ENCODE peak calls at places on chromosomes 12 and 14, in four cellular contexts. Z is AG10803, G is MM.1S, R is lower leg skin. C is an unnamed sample.

GRCh38 chr12:81043979-81044740 is 33.7 kb upstream of the ACSS3 start:
- DNase-seq in Z (no peak), R (no peak), G (no peak), C (no peak)

GRCh38 chr14:50835280-50835679 is 4.3 kb upstream of the NIN start:
- DNase-seq in R (no peak), G (peak), Z (peak), C (peak)

GRCh38 chr12:117334098-117334497 is 27.3 kb downstream of the NOS1 start:
- DNase-seq in G (no peak), Z (no peak), R (no peak), C (no peak)

GRCh38 chr12:104314242-104314614 is 10.7 kb downstream of the EID3 start:
- DNase-seq in R (no peak), G (no peak), Z (no peak), C (no peak)

GRCh38 chr12:6819069-6820030 is 2.3 kb upstream of the GPR162 start:
- DNase-seq in G (no peak), Z (no peak), R (no peak), C (no peak)

GRCh38 chr14:63174760-63175191 is 29.5 kb upstream of the RHOJ start:
- DNase-seq in R (no peak), Z (peak), G (no peak), C (no peak)

GRCh38 chr14:93765032-93765626 is 23.2 kb downstream of the PRIMA1 start:
- DNase-seq in G (no peak), R (no peak), Z (no peak), C (no peak)

GRCh38 chr12:51592034-51592705 is 1.1 kb downstream of the SCN8A start:
- DNase-seq in R (no peak), G (no peak), Z (peak), C (no peak)

GRCh38 chr12:127594351-127594970 is 672.5 kb upstream of the TMEM132C start:
- DNase-seq in R (no peak), G (no peak), Z (no peak), C (no peak)

GRCh38 chr12:106058256-106059182 is 80.2 kb downstream of the NUAK1 start:
- DNase-seq in R (no peak), G (no peak), Z (peak), C (no peak)

GRCh38 chr12:52181757-52182156 is 10.1 kb downstream of the KRT80 start:
- DNase-seq in G (no peak), Z (peak), R (no peak), C (no peak)

GRCh38 chr14:26281280-26281998 is 316.4 kb downstream of the NOVA1 start:
- DNase-seq in R (no peak), G (no peak), Z (peak), C (no peak)

GRCh38 chr14:71538949-71539659 is 393.1 kb upstream of the RGS6 start:
- DNase-seq in Z (peak), G (no peak), R (no peak), C (no peak)

GRCh38 chr12:22653075-22653474 is 28.1 kb downstream of the ETNK1 start:
- DNase-seq in R (no peak), G (no peak), Z (peak), C (no peak)

GRCh38 chr12:113075137-113075683 is 18.7 kb downstream of the DTX1 start:
- DNase-seq in R (no peak), Z (no peak), G (peak), C (peak)

GRCh38 chr14:64554551-64554950 is 4.8 kb downstream of the PPP1R36 start:
- DNase-seq in G (no peak), R (no peak), Z (no peak), C (no peak)

GRCh38 chr14:45766247-45766646 is 513.2 kb upstream of the MIS18BP1 start:
- DNase-seq in R (no peak), Z (no peak), G (no peak), C (no peak)

GRCh38 chr12:47549258-47549657 is 156.6 kb downstream of the RPAP3 start:
- DNase-seq in R (no peak), G (no peak), Z (no peak), C (no peak)

GRCh38 chr12:9349888-9350885 is 142.0 kb upstream of the PZP start:
- DNase-seq in Z (no peak), R (no peak), G (no peak), C (no peak)

GRCh38 chr12:46133751-46134150 is 135.1 kb downstream of the SLC38A1 start:
- DNase-seq in R (no peak), G (no peak), Z (peak), C (no peak)

GRCh38 chr12:1691123-1692007 is 495 bp downstream of the ADIPOR2 start:
- DNase-seq in Z (peak), G (peak), R (peak), C (no peak)

GRCh38 chr12:111426341-111427185 is 20.8 kb downstream of the SH2B3 start:
- DNase-seq in G (no peak), Z (no peak), R (no peak), C (no peak)

GRCh38 chr14:79580908-79581307 is 630.4 kb downstream of the DIO2 start:
- DNase-seq in R (no peak), G (no peak), Z (no peak), C (no peak)

GRCh38 chr12:29429999-29430698 is 49.2 kb upstream of the ERGIC2 start:
- DNase-seq in R (no peak), G (no peak), Z (no peak), C (no peak)

GRCh38 chr12:65501093-65501621 is 222.7 kb downstream of the MSRB3 start:
- DNase-seq in R (no peak), Z (no peak), G (no peak), C (no peak)

GRCh38 chr12:115749071-115749470 is 528.4 kb downstream of the MED13L start:
- DNase-seq in R (no peak), Z (peak), G (no peak), C (no peak)

GRCh38 chr14:90045608-90046007 is 16.2 kb upstream of the KCNK13 start:
- DNase-seq in Z (no peak), R (peak), G (no peak), C (no peak)

GRCh38 chr12:1318327-1319031 is 275.9 kb downstream of the FBXL14 start:
- DNase-seq in R (no peak), Z (peak), G (no peak), C (no peak)

GRCh38 chr14:61503167-61503801 is 181.9 kb downstream of the PRKCH start:
- DNase-seq in G (no peak), Z (peak), R (no peak), C (peak)

GRCh38 chr12:93322784-93323183 is 54.9 kb upstream of the NUDT4 start:
- DNase-seq in R (no peak), Z (peak), G (peak), C (no peak)

GRCh38 chr12:29073631-29074239 is 75.3 kb upstream of the FAR2 start:
- DNase-seq in G (peak), Z (peak), R (no peak), C (no peak)

GRCh38 chr12:62379026-62379722 is 87.5 kb upstream of the MON2 start:
- DNase-seq in R (no peak), Z (peak), G (no peak), C (no peak)

GRCh38 chr14:49508124-49508523 is 78.1 kb downstream of the RPS29 start:
- DNase-seq in G (no peak), R (no peak), Z (peak), C (no peak)

GRCh38 chr12:56699020-56699661 is 11.1 kb upstream of the PTGES3 start:
- DNase-seq in Z (peak), R (no peak), G (peak), C (no peak)
- TF ChIP-seq CTCF in Z (no peak), R (no peak), G (no peak), C (no peak)

GRCh38 chr12:71193041-71193440 is 35.2 kb upstream of the TSPAN8 start:
- DNase-seq in R (no peak), G (no peak), Z (no peak), C (no peak)

GRCh38 chr12:71201136-71201679 is 43.4 kb upstream of the TSPAN8 start:
- DNase-seq in Z (no peak), R (no peak), G (no peak), C (no peak)

GRCh38 chr12:71194657-71195056 is 36.9 kb upstream of the TSPAN8 start:
- DNase-seq in G (no peak), Z (no peak), R (no peak), C (no peak)

GRCh38 chr12:71195338-71195896 is 37.6 kb upstream of the TSPAN8 start:
- DNase-seq in G (no peak), Z (no peak), R (no peak), C (no peak)

GRCh38 chr12:71197460-71197859 is 39.7 kb upstream of the TSPAN8 start:
- DNase-seq in G (no peak), Z (no peak), R (no peak), C (no peak)
- H3K4me3 ChIP-seq in G (no peak), Z (no peak), R (no peak), C (no peak)

GRCh38 chr14:88868558-88869159 is 44.2 kb downstream of the TTC8 start:
- DNase-seq in G (peak), Z (peak), R (no peak), C (no peak)
- TF ChIP-seq CTCF in G (peak), Z (peak), R (no peak), C (peak)

GRCh38 chr14:68143341-68143807 is 323.8 kb downstream of the RAD51B start:
- DNase-seq in R (peak), Z (peak), G (no peak), C (no peak)
- H3K4me3 ChIP-seq in R (no peak), Z (no peak), G (no peak), C (no peak)

DNA sequence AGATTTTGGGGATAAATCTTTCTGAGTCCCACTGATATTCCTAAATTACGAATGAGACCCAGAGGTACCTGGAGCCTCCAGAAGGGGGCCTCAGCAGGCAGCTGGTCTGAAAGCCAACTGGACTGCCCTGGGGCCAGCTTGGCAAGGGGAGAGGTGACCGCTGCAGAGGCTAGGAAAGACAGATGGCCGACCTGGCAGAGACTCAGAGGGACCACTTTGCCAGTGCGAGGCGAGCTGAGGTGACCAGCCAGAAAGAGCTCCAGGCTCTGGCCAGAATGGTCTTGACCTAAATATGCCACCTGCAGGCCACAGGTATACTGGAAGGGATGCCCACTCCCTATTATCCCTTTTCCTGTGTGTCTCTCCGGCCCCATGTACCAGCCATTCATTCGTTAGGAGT is 256.8 kb upstream of the GARIN6 start:
- DNase-seq in G (no peak), Z (no peak), R (no peak), C (no peak)
- TF ChIP-seq CTCF in G (peak), Z (peak), R (no peak), C (peak)

DNA sequence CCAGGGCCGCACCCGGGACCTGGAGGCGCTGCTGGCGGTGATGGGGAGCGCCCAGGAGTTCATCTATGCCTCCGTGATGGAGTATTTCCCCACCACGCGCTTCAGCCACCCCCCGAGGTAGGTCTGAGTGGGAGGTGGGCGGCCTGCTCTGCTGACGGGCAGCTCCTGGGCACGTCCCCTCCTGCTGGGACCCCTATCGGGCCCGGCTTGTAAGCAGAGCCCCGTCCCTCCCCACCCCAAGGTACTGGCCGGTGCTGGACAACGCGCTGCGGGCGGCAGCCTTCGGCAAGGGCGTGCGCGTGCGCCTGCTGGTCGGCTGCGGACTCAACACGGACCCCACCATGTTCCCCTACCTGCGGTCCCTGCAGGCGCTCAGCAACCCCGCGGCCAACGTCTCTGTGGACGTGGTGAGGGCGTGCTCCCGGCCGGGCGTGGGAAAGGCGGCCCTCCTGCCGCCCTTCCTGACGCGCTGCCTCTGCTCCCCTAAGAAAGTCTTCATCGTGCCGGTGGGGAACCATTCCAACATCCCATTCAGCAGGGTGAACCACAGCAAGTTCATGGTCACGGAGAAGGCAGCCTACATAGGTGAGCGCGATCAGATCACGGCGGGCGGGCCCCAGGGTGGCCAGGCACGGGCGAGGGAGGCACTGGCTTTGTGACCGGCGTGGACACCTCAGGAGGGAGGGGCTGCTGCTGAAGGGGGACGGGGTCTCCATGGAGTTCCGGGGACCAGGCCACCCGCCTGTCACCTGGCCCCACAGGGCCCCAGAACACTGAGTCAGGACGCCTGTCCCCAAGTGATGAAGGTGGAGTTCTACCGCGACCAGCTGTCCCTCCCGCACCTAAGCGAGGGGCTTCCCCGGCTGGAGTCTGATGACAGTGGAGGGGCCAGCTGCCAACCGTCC is 7.3 kb downstream of the PLD4 start:
- DNase-seq in Z (no peak), R (peak), G (no peak), C (no peak)
- H3K4me3 ChIP-seq in Z (no peak), R (no peak), G (no peak), C (no peak)

DNA sequence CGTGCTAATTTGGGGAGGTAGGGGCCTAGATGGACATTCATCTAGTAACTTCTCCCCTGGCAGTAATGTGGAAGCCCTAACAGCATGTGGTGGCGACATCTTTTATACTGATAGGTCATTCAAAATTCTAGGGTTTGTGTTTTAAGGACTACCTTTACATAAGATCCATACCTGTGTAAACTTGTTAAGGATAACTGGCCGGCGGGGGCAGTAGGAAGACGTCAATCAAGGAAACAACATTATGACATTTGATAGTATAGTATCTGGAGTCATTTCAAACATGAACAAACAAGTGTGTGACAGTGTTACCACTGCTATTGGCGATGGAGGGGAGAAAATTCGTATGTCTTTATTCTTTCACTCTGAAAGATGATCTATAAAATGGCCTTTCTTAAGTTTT is 120.0 kb downstream of the TTLL5 start:
- DNase-seq in G (no peak), R (no peak), Z (no peak), C (no peak)
- TF ChIP-seq CTCF in G (no peak), R (no peak), Z (no peak), C (no peak)